ENCODE peak calls at places on chromosome 16, in nine cellular contexts. B is GM10248; R is dermis blood vessel endothelial cell; A is stimulated activated naive CD8-positive, alpha-beta T cell treated with anti-CD3 and anti-CD28 coated beads, Interleukin-15, amount 100 ng/mL, for 72 hours; O is CD4-positive, alpha-beta T cell; I is stimulated activated CD8-positive, alpha-beta memory T cell treated with anti-CD3 and anti-CD28 coated beads, Interleukin-7, amount 100 ng/mL, for 48 hours; C is fibroblast of pulmonary artery; V is uterus; W is EH. L is an unnamed sample.
A peak's percentile ranks its signal among the peaks of the same experiment; 100 is the strongest.

GRCh38 chr16:55482056-55482455 is 3.1 kb downstream of the MMP2 start:
- DNase-seq in B (no peak), R (no peak), A (no peak), O (no peak), I (no peak), C (no peak), V (no peak), W (peak; percentile 46), L (no peak)

GRCh38 chr16:15618392-15618791 is 24.6 kb downstream of the MARF1 start:
- DNase-seq in B (no peak), R (no peak), A (no peak), O (no peak), I (no peak), C (peak; percentile 76), V (no peak), W (peak; percentile 88), L (no peak)

GRCh38 chr16:4747906-4748681 is 13.8 kb downstream of the DNAAF8 start:
- DNase-seq in B (no peak), R (no peak), A (no peak), O (no peak), I (no peak), C (no peak), V (no peak), W (no peak), L (no peak)

GRCh38 chr16:87363771-87364476 is 19.7 kb downstream of the FBXO31 start:
- DNase-seq in B (no peak), R (no peak), A (no peak), O (no peak), I (no peak), C (no peak), V (no peak), W (peak; percentile 48), L (no peak)

GRCh38 chr16:49575352-49576172 is 202.0 kb downstream of the C16orf78 start:
- DNase-seq in B (peak; percentile 84), R (peak; percentile 7), A (no peak), O (no peak), I (no peak), C (no peak), V (no peak), W (no peak), L (no peak)

GRCh38 chr16:35798885-35799426 is 2339.5 kb downstream of the TP53TG3F start:
- DNase-seq in B (no peak), R (no peak), A (no peak), O (no peak), I (no peak), C (no peak), V (no peak), W (no peak), L (no peak)

GRCh38 chr16:81539009-81539820 is 94.6 kb downstream of the CMIP start:
- DNase-seq in B (no peak), R (no peak), A (no peak), O (no peak), I (no peak), C (no peak), V (no peak), W (no peak), L (no peak)

GRCh38 chr16:87324411-87325275 is 7.5 kb upstream of the C16orf95 start:
- DNase-seq in B (peak; percentile 80), R (peak; percentile 64), A (peak; percentile 31), O (peak; percentile 42), I (no peak), C (peak; percentile 36), V (peak; percentile 33), W (peak; percentile 36), L (no peak)

GRCh38 chr16:92431-93339 is 14.7 kb downstream of the MPG start:
- DNase-seq in B (no peak), R (no peak), A (no peak), O (no peak), I (no peak), C (no peak), V (no peak), W (no peak), L (no peak)

GRCh38 chr16:29678691-29679267 is at the start of gene QPRT:
- DNase-seq in B (peak; percentile 83), R (no peak), A (no peak), O (no peak), I (no peak), C (peak; percentile 57), V (peak; percentile 66), W (peak; percentile 52), L (no peak)

GRCh38 chr16:16113076-16113475 is 110.2 kb downstream of the ABCC6 start:
- DNase-seq in B (no peak), R (no peak), A (no peak), O (no peak), I (no peak), C (no peak), V (no peak), W (no peak), L (no peak)

GRCh38 chr16:69217433-69217832 is 30.5 kb downstream of the SNTB2 start:
- DNase-seq in B (no peak), R (peak; percentile 69), A (no peak), O (no peak), I (no peak), C (peak; percentile 48), V (no peak), W (peak; percentile 77), L (no peak)

GRCh38 chr16:81590714-81591537 is 146.3 kb downstream of the CMIP start:
- DNase-seq in B (no peak), R (no peak), A (no peak), O (no peak), I (no peak), C (no peak), V (no peak), W (no peak), L (no peak)

GRCh38 chr16:58284021-58284420 is 10.8 kb downstream of the PRSS54 start:
- DNase-seq in B (no peak), R (no peak), A (no peak), O (no peak), I (no peak), C (no peak), V (no peak), W (no peak), L (no peak)

GRCh38 chr16:85448557-85449194 is 164.4 kb upstream of the GSE1 start:
- DNase-seq in B (no peak), R (no peak), A (peak; percentile 42), O (peak; percentile 50), I (no peak), C (no peak), V (peak; percentile 49), W (no peak), L (no peak)

GRCh38 chr16:81238296-81239011 is at the start of gene BCO1:
- DNase-seq in B (no peak), R (peak; percentile 44), A (no peak), O (no peak), I (no peak), C (peak; percentile 58), V (no peak), W (peak; percentile 62), L (peak; percentile 14)

GRCh38 chr16:85649411-85649977 is 36.4 kb downstream of the GSE1 start:
- DNase-seq in B (no peak), R (no peak), A (no peak), O (no peak), I (no peak), C (no peak), V (no peak), W (no peak), L (no peak)

GRCh38 chr16:66924527-66925321 is 611 bp downstream of the RRAD start:
- DNase-seq in B (peak; percentile 83), R (peak; percentile 38), A (peak; percentile 53), O (peak; percentile 19), I (no peak), C (no peak), V (no peak), W (peak; percentile 22), L (no peak)

GRCh38 chr16:2027024-2028010 is 615 bp downstream of the NHERF2 start:
- DNase-seq in B (no peak), R (peak; percentile 52), A (no peak), O (peak; percentile 18), I (no peak), C (peak; percentile 38), V (no peak), W (peak; percentile 73), L (no peak)

GRCh38 chr16:695355-696089 is 5.3 kb upstream of the WDR24 start:
- DNase-seq in B (peak; percentile 83), R (no peak), A (peak; percentile 76), O (peak; percentile 59), I (no peak), C (no peak), V (no peak), W (no peak), L (no peak)

GRCh38 chr16:68901910-68902309 is 58.6 kb downstream of the TANGO6 start:
- DNase-seq in B (no peak), R (peak; percentile 41), A (no peak), O (no peak), I (no peak), C (peak; percentile 51), V (no peak), W (peak; percentile 77), L (no peak)

GRCh38 chr16:68286153-68287074 is 22.1 kb downstream of the SLC7A6 start:
- DNase-seq in B (no peak), R (peak; percentile 56), A (no peak), O (no peak), I (no peak), C (no peak), V (no peak), W (no peak), L (no peak)

GRCh38 chr16:85519540-85520231 is 93.4 kb upstream of the GSE1 start:
- DNase-seq in B (no peak), R (no peak), A (no peak), O (no peak), I (no peak), C (no peak), V (no peak), W (no peak), L (no peak)

GRCh38 chr16:55454861-55455260 is 24.1 kb upstream of the MMP2 start:
- DNase-seq in B (no peak), R (no peak), A (no peak), O (no peak), I (no peak), C (no peak), V (no peak), W (no peak), L (no peak)

GRCh38 chr16:23948949-23949392 is 113.2 kb downstream of the PRKCB start:
- DNase-seq in B (no peak), R (no peak), A (peak; percentile 47), O (peak; percentile 67), I (no peak), C (no peak), V (no peak), W (no peak), L (no peak)

L was measured in tibial nerve.